ENCODE peak calls at places on chromosomes 16 and 17, in four cellular contexts. One of them, this sample, is unnamed.

GRCh38 chr16:3771513-3771912 is 54.2 kb upstream of the TRAP1 start:
- DNase-seq in BE2C: no peak
- DNase-seq in bronchial epithelial cell: peak; percentile 84
- DNase-seq in fibroblast of lung: no peak
- DNase-seq in this sample: no peak

GRCh38 chr17:80753946-80754345 is 209.3 kb downstream of the RPTOR start:
- DNase-seq in bronchial epithelial cell: no peak
- DNase-seq in BE2C: no peak
- DNase-seq in fibroblast of lung: no peak
- DNase-seq in this sample: no peak

GRCh38 chr17:70308619-70309018 is 139.3 kb downstream of the KCNJ2 start:
- DNase-seq in bronchial epithelial cell: no peak
- DNase-seq in fibroblast of lung: no peak
- DNase-seq in BE2C: no peak
- DNase-seq in this sample: no peak

GRCh38 chr16:19804538-19805323 is 79.9 kb downstream of the GPRC5B start:
- DNase-seq in BE2C: peak; percentile 13
- DNase-seq in bronchial epithelial cell: peak; percentile 74
- DNase-seq in fibroblast of lung: no peak
- DNase-seq in this sample: no peak

GRCh38 chr16:64356267-64356666 is 765.6 kb downstream of the CDH11 start:
- DNase-seq in BE2C: no peak
- DNase-seq in bronchial epithelial cell: peak; percentile 64
- DNase-seq in fibroblast of lung: peak; percentile 87
- DNase-seq in this sample: peak; percentile 85

GRCh38 chr17:76354747-76355310 is 1.1 kb upstream of the PRPSAP1 start:
- DNase-seq in bronchial epithelial cell: no peak
- DNase-seq in fibroblast of lung: no peak
- DNase-seq in BE2C: no peak
- DNase-seq in this sample: no peak

GRCh38 chr16:30813821-30814189 is 26.8 kb upstream of the ZNF629 start:
- DNase-seq in BE2C: no peak
- DNase-seq in bronchial epithelial cell: no peak
- DNase-seq in fibroblast of lung: no peak
- DNase-seq in this sample: no peak

GRCh38 chr16:63323055-63323454 is 1286.8 kb upstream of the CDH8 start:
- DNase-seq in BE2C: no peak
- DNase-seq in bronchial epithelial cell: no peak
- DNase-seq in fibroblast of lung: no peak
- DNase-seq in this sample: no peak

GRCh38 chr17:54944796-54945195 is 23.7 kb downstream of the COX11 start:
- DNase-seq in fibroblast of lung: no peak
- DNase-seq in bronchial epithelial cell: no peak
- DNase-seq in BE2C: no peak
- DNase-seq in this sample: peak; percentile 22

GRCh38 chr17:77503916-77504651 is 363.3 kb downstream of the SEC14L1 start:
- DNase-seq in fibroblast of lung: no peak
- DNase-seq in bronchial epithelial cell: no peak
- DNase-seq in BE2C: peak; percentile 5
- DNase-seq in this sample: no peak

GRCh38 chr17:60390881-60391418 is 983 bp downstream of the USP32 start:
- DNase-seq in BE2C: peak; percentile 58
- DNase-seq in fibroblast of lung: peak; percentile 39
- DNase-seq in bronchial epithelial cell: peak; percentile 36
- DNase-seq in this sample: peak; percentile 57

GRCh38 chr17:4968916-4969550 is 1.4 kb upstream of the SPAG7 start:
- DNase-seq in bronchial epithelial cell: peak; percentile 84
- DNase-seq in fibroblast of lung: peak; percentile 94
- DNase-seq in BE2C: no peak
- DNase-seq in this sample: peak; percentile 95

GRCh38 chr16:12708266-12708665 is 95.4 kb downstream of the CPPED1 start:
- DNase-seq in bronchial epithelial cell: no peak
- DNase-seq in fibroblast of lung: no peak
- DNase-seq in BE2C: no peak
- DNase-seq in this sample: peak; percentile 57

GRCh38 chr17:21452377-21453143 is 76.4 kb downstream of the KCNJ12 start:
- DNase-seq in fibroblast of lung: peak; percentile 86
- DNase-seq in BE2C: no peak
- DNase-seq in bronchial epithelial cell: peak; percentile 53
- DNase-seq in this sample: peak; percentile 73

GRCh38 chr17:45574376-45574775 is 83.9 kb upstream of the PLEKHM1 start:
- DNase-seq in bronchial epithelial cell: no peak
- DNase-seq in fibroblast of lung: peak; percentile 70
- DNase-seq in BE2C: no peak
- DNase-seq in this sample: peak; percentile 38

GRCh38 chr17:37726248-37726647 is 18.6 kb downstream of the HNF1B start:
- DNase-seq in BE2C: no peak
- DNase-seq in bronchial epithelial cell: no peak
- DNase-seq in fibroblast of lung: no peak
- DNase-seq in this sample: no peak

GRCh38 chr17:42878123-42878880 is 22.3 kb upstream of the G6PC1 start:
- DNase-seq in BE2C: no peak
- DNase-seq in bronchial epithelial cell: no peak
- DNase-seq in fibroblast of lung: no peak
- DNase-seq in this sample: no peak

GRCh38 chr16:90023078-90023447 is 3.8 kb upstream of the DBNDD1 start:
- DNase-seq in bronchial epithelial cell: no peak
- DNase-seq in fibroblast of lung: no peak
- DNase-seq in BE2C: no peak
- DNase-seq in this sample: no peak

GRCh38 chr16:78444-79145 is 570 bp downstream of the MPG start:
- DNase-seq in fibroblast of lung: peak; percentile 59
- DNase-seq in bronchial epithelial cell: no peak
- DNase-seq in BE2C: no peak
- DNase-seq in this sample: peak; percentile 73

GRCh38 chr17:2266045-2266864 is 37.3 kb downstream of the SMG6 start:
- DNase-seq in fibroblast of lung: no peak
- DNase-seq in bronchial epithelial cell: no peak
- DNase-seq in BE2C: no peak
- DNase-seq in this sample: no peak

GRCh38 chr17:63173903-63174302 is 207.9 kb downstream of the TANC2 start:
- DNase-seq in BE2C: no peak
- DNase-seq in bronchial epithelial cell: no peak
- DNase-seq in fibroblast of lung: peak; percentile 27
- DNase-seq in this sample: no peak

GRCh38 chr17:29045734-29046133 is 2.8 kb downstream of the PIPOX start:
- DNase-seq in bronchial epithelial cell: no peak
- DNase-seq in fibroblast of lung: no peak
- DNase-seq in BE2C: no peak
- DNase-seq in this sample: no peak

GRCh38 chr16:54460254-54460860 is 173.8 kb upstream of the IRX3 start:
- DNase-seq in fibroblast of lung: peak; percentile 52
- DNase-seq in bronchial epithelial cell: no peak
- DNase-seq in BE2C: no peak
- DNase-seq in this sample: no peak

GRCh38 chr16:21597571-21598030 is 1.8 kb upstream of the METTL9 start:
- DNase-seq in bronchial epithelial cell: no peak
- DNase-seq in fibroblast of lung: no peak
- DNase-seq in BE2C: no peak
- DNase-seq in this sample: no peak

GRCh38 chr16:24102120-24102740 is 153.9 kb upstream of the CACNG3 start:
- DNase-seq in bronchial epithelial cell: no peak
- DNase-seq in fibroblast of lung: no peak
- DNase-seq in BE2C: no peak
- DNase-seq in this sample: no peak

GRCh38 chr16:681746-682427 is 1.7 kb downstream of the STUB1 start:
- DNase-seq in fibroblast of lung: peak; percentile 32
- DNase-seq in bronchial epithelial cell: no peak
- DNase-seq in BE2C: peak; percentile 47
- DNase-seq in this sample: peak; percentile 24

GRCh38 chr17:4329838-4330237 is 36.6 kb downstream of the UBE2G1 start:
- DNase-seq in bronchial epithelial cell: peak; percentile 100
- DNase-seq in BE2C: no peak
- DNase-seq in fibroblast of lung: peak; percentile 96
- DNase-seq in this sample: peak; percentile 96

GRCh38 chr16:50598936-50599361 is 50.8 kb downstream of the NKD1 start:
- DNase-seq in bronchial epithelial cell: no peak
- DNase-seq in fibroblast of lung: no peak
- DNase-seq in BE2C: no peak
- DNase-seq in this sample: no peak

GRCh38 chr17:266219-266618 is 84.8 kb upstream of the DOC2B start:
- DNase-seq in fibroblast of lung: no peak
- DNase-seq in BE2C: no peak
- DNase-seq in bronchial epithelial cell: no peak
- DNase-seq in this sample: no peak

GRCh38 chr17:42000399-42001076 is 16.7 kb downstream of the DNAJC7 start:
- DNase-seq in bronchial epithelial cell: no peak
- DNase-seq in BE2C: no peak
- DNase-seq in fibroblast of lung: no peak
- DNase-seq in this sample: no peak

GRCh38 chr16:70770968-70771552 is 29.9 kb downstream of the VAC14 start:
- DNase-seq in bronchial epithelial cell: peak; percentile 48
- DNase-seq in fibroblast of lung: peak; percentile 59
- DNase-seq in BE2C: peak; percentile 71
- DNase-seq in this sample: peak; percentile 52

DNA sequence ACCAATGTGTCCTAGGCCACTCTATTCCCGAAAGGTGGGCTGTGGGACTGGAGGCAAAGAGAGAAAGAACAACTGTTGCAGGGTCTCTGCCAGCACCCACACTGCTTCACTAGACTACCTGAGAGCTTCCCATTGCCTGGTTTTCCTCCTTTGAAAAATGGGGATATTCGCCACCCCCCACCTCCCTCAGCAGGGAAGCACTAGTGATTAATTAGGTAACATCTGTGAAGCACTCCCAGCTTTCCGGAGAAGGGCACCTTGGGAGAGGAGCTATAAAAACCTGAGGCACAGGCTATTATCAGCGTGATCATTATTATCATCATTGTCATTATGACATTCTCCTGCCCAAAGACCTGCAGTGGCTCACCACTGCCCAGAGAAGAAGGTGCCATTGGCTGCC is 83.5 kb downstream of the XYLT1 start:
- DNase-seq in bronchial epithelial cell: no peak
- DNase-seq in BE2C: no peak
- DNase-seq in fibroblast of lung: no peak
- DNase-seq in this sample: no peak
- TF ChIP-seq CTCF in bronchial epithelial cell: no peak
- TF ChIP-seq CTCF in BE2C: no peak
- TF ChIP-seq CTCF in fibroblast of lung: no peak
- TF ChIP-seq CTCF in this sample: no peak

DNA sequence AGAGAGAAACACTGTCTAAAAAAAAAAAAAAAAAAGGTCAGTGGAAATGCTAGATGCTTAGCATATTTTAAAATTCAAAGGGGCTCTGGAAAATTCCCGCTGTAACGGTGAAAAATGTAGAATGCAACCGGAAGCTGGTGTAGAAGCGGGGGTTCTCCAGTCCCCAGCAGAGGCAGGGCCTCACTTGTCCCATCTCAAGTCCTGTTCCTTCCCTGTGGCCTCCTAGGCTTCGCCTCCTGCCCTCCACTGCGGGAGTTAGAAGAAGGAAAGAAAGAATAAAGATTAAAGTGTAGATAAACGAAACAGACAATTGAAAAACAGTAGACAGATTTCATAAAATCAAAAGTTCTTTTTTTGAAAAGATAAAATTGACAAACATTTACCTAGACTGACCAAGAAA is 14.8 kb upstream of the ZNF287 start:
- DNase-seq in bronchial epithelial cell: no peak
- DNase-seq in BE2C: no peak
- DNase-seq in fibroblast of lung: no peak
- DNase-seq in this sample: no peak
- H3K4me3 ChIP-seq in bronchial epithelial cell: no peak overlapping the region
- H3K4me3 ChIP-seq in BE2C: peak overlapping the region; percentile 58
- H3K4me3 ChIP-seq in fibroblast of lung: peak overlapping the region; percentile 28
- H3K4me3 ChIP-seq in this sample: no peak overlapping the region

DNA sequence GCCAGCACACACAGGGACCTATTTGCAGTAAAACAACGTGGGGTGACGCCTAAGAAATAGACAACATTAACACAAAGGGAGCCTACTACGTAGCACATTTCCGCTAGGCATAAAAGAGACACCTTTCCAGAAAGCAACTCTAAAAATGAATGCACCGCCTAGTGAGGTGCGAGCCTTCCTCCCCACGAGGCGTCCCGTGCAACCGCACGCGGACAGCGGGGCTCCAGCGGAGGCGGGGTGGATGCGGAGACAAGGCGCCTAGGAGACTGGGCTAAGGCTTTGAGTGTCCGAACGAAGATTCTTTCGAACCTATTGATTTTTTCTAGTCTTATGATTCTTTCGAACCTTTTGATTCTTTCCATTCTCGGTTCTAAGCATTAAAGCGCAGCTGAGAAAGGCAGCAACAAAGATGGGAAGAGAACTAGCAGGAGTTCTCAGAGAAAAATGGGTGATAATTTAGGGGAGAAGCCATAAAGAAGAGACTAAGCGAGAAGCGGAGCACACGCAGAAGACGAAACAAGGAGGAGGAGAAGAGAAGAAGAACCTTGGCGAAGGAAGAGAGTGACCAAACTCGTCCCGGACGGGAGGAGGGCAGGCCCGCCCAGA is 433 bp upstream of the CPD start:
- DNase-seq in BE2C: peak; percentile 14
- DNase-seq in bronchial epithelial cell: no peak
- DNase-seq in fibroblast of lung: no peak
- DNase-seq in this sample: no peak
- TF ChIP-seq CTCF in BE2C: no peak
- TF ChIP-seq CTCF in bronchial epithelial cell: no peak
- TF ChIP-seq CTCF in fibroblast of lung: no peak
- TF ChIP-seq CTCF in this sample: no peak

DNA sequence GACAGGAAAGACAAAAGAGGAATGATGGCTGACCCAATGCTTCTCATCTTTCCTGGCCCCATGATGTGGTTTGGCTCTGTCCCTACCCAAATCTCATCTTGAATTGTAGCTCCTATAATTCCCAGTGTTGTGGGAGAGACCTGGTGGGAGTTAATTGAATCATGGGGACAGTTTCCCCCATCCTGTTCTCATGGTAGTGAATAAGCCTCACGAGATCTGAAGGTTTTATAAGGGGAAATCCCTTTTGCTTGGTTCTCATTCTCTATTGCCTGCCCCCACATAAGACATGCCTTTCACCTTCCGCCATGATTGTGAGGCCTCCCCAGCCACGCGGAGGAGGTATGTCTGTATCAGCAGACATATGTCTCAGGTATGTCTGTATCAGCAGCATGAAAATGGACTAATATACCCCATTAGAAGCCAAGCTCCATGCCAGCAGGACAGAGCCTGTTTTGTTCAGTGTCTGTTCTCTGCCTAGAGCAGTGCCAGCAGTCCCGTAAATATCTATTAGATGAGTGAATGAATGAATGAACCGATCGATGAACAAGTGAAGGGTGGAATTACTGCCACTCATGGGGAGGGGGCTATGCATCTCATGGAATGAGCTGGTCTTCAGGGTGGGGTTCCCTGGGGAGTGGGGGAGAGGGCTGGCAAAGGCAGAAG is 304.4 kb downstream of the SOX9 start:
- DNase-seq in bronchial epithelial cell: no peak
- DNase-seq in fibroblast of lung: no peak
- DNase-seq in BE2C: no peak
- DNase-seq in this sample: no peak
- H3K4me3 ChIP-seq in bronchial epithelial cell: no peak overlapping the region
- H3K4me3 ChIP-seq in fibroblast of lung: no peak overlapping the region
- H3K4me3 ChIP-seq in BE2C: no peak overlapping the region
- H3K4me3 ChIP-seq in this sample: no peak overlapping the region

This sample was measured in fibroblast of villous mesenchyme.